ENCODE peak calls at places on chromosomes 13 and 19, in nine cellular contexts. L, Z, A, U, O, Q, F, I and S are unnamed samples.
A peak's percentile ranks its signal among the peaks of the same experiment; 100 is the strongest.

GRCh38 chr13:103898481-103898880 is 832.3 kb upstream of the SLC10A2 start:
- DNase-seq in L (no peak), Z (no peak), A (no peak), U (no peak), O (no peak), Q (no peak), F (no peak), I (no peak), S (no peak)

GRCh38 chr13:24626449-24626848 is 53.8 kb upstream of the ATP12A start:
- DNase-seq in L (no peak), Z (no peak), A (peak; percentile 21), U (peak; percentile 31), O (no peak), Q (no peak), F (no peak), I (no peak), S (no peak)

GRCh38 chr13:40169476-40169875 is 497.0 kb downstream of the FOXO1 start:
- DNase-seq in L (no peak), Z (no peak), A (no peak), U (no peak), O (no peak), Q (no peak), F (no peak), I (no peak), S (no peak)

GRCh38 chr19:11136400-11137101 is 19.0 kb downstream of the SPC24 start:
- DNase-seq in L (no peak), Z (peak; percentile 40), A (no peak), U (no peak), O (no peak), Q (no peak), F (no peak), I (no peak), S (no peak)

GRCh38 chr19:19547674-19548345 is 9.7 kb downstream of the CILP2 start:
- DNase-seq in L (no peak), Z (no peak), A (no peak), U (no peak), O (no peak), Q (no peak), F (no peak), I (no peak), S (no peak)

GRCh38 chr13:33445024-33445423 is 159.5 kb upstream of the STARD13 start:
- DNase-seq in L (no peak), Z (no peak), A (no peak), U (no peak), O (no peak), Q (no peak), F (no peak), I (no peak), S (no peak)

GRCh38 chr19:54684537-54684936 is 21.8 kb downstream of the LILRB4 start:
- DNase-seq in L (peak; percentile 26), Z (peak; percentile 70), A (no peak), U (no peak), O (no peak), Q (no peak), F (no peak), I (no peak), S (no peak)

GRCh38 chr13:52348081-52348480 is 57.9 kb downstream of the THSD1 start:
- DNase-seq in L (peak; percentile 55), Z (peak; percentile 90), A (no peak), U (no peak), O (no peak), Q (no peak), F (no peak), I (peak; percentile 88), S (peak; percentile 71)

GRCh38 chr13:46386996-46387851 is at the start of gene RUBCNL:
- DNase-seq in L (peak; percentile 33), Z (peak; percentile 22), A (no peak), U (peak; percentile 56), O (peak; percentile 20), Q (no peak), F (no peak), I (no peak), S (no peak)

GRCh38 chr19:52904052-52904451 is 6.6 kb upstream of the ZNF320 start:
- DNase-seq in L (no peak), Z (no peak), A (no peak), U (no peak), O (no peak), Q (no peak), F (no peak), I (no peak), S (no peak)

GRCh38 chr19:39171479-39172465 is 25.0 kb upstream of the NCCRP1 start:
- DNase-seq in L (no peak), Z (no peak), A (no peak), U (no peak), O (no peak), Q (no peak), F (no peak), I (no peak), S (no peak)

GRCh38 chr19:7242601-7243258 is 51.5 kb downstream of the INSR start:
- DNase-seq in L (peak; percentile 31), Z (peak; percentile 53), A (no peak), U (no peak), O (no peak), Q (no peak), F (no peak), I (peak; percentile 78), S (peak; percentile 75)

GRCh38 chr13:21402586-21403307 is 56.4 kb downstream of the ZDHHC20 start:
- DNase-seq in L (no peak), Z (peak; percentile 12), A (no peak), U (no peak), O (no peak), Q (no peak), F (no peak), I (no peak), S (no peak)

GRCh38 chr13:108967371-108967770 is 338.0 kb downstream of the MYO16 start:
- DNase-seq in L (no peak), Z (no peak), A (no peak), U (no peak), O (no peak), Q (no peak), F (no peak), I (no peak), S (no peak)

GRCh38 chr13:113551081-113552000 is 33.2 kb upstream of the TFDP1 start:
- DNase-seq in L (no peak), Z (no peak), A (no peak), U (no peak), O (no peak), Q (no peak), F (no peak), I (no peak), S (no peak)

GRCh38 chr19:33225458-33225925 is at the start of gene SLC7A10:
- DNase-seq in L (no peak), Z (no peak), A (no peak), U (no peak), O (no peak), Q (no peak), F (no peak), I (no peak), S (no peak)

GRCh38 chr19:16160445-16160942 is 12.8 kb downstream of the CIB3 start:
- DNase-seq in L (no peak), Z (no peak), A (no peak), U (no peak), O (no peak), Q (no peak), F (no peak), I (no peak), S (no peak)

GRCh38 chr13:20140487-20140886 is 20.4 kb downstream of the GJA3 start:
- DNase-seq in L (no peak), Z (no peak), A (no peak), U (no peak), O (no peak), Q (no peak), F (no peak), I (no peak), S (no peak)

GRCh38 chr13:94660695-94661324 is 51.5 kb downstream of the SOX21 start:
- DNase-seq in L (no peak), Z (peak; percentile 21), A (no peak), U (no peak), O (no peak), Q (no peak), F (peak; percentile 18), I (no peak), S (no peak)

GRCh38 chr13:29749401-29750177 is 100.8 kb downstream of the UBL3 start:
- DNase-seq in L (no peak), Z (peak; percentile 6), A (no peak), U (no peak), O (no peak), Q (no peak), F (no peak), I (no peak), S (no peak)

GRCh38 chr13:95641961-95642621 is 2.4 kb downstream of the DZIP1 start:
- DNase-seq in L (no peak), Z (no peak), A (no peak), U (peak; percentile 21), O (no peak), Q (no peak), F (peak; percentile 45), I (no peak), S (peak; percentile 10)

GRCh38 chr13:93147293-93147645 is 79.3 kb upstream of the GPC6 start:
- DNase-seq in L (no peak), Z (no peak), A (no peak), U (no peak), O (no peak), Q (no peak), F (no peak), I (no peak), S (no peak)

GRCh38 chr13:99982021-99982740 is 597 bp downstream of the ZIC2 start:
- DNase-seq in L (no peak), Z (no peak), A (no peak), U (no peak), O (no peak), Q (no peak), F (peak; percentile 46), I (no peak), S (no peak)

GRCh38 chr19:51983361-51983760 is 3.3 kb downstream of the ZNF350 start:
- DNase-seq in L (no peak), Z (no peak), A (no peak), U (no peak), O (no peak), Q (no peak), F (no peak), I (no peak), S (no peak)

GRCh38 chr19:16330811-16331690 is 6.4 kb downstream of the KLF2 start:
- DNase-seq in L (no peak), Z (no peak), A (no peak), U (no peak), O (peak; percentile 30), Q (no peak), F (no peak), I (no peak), S (no peak)

GRCh38 chr13:44317752-44318550 is 55.7 kb upstream of the SERP2 start:
- DNase-seq in L (no peak), Z (peak; percentile 45), A (no peak), U (no peak), O (no peak), Q (no peak), F (peak; percentile 25), I (no peak), S (peak; percentile 60)

GRCh38 chr13:73687087-73687486 is 447.1 kb downstream of the KLF12 start:
- DNase-seq in L (no peak), Z (no peak), A (no peak), U (no peak), O (no peak), Q (no peak), F (no peak), I (no peak), S (no peak)

GRCh38 chr13:113861433-113862030 is 2.3 kb downstream of the GAS6 start:
- DNase-seq in L (no peak), Z (no peak), A (no peak), U (no peak), O (no peak), Q (no peak), F (no peak), I (no peak), S (no peak)

GRCh38 chr19:35767288-35768081 is 7.9 kb upstream of the ARHGAP33 start:
- DNase-seq in L (no peak), Z (no peak), A (no peak), U (no peak), O (no peak), Q (no peak), F (no peak), I (no peak), S (no peak)

GRCh38 chr19:49216076-49216475 is 58.5 kb downstream of the TRPM4 start:
- DNase-seq in L (no peak), Z (peak; percentile 75), A (no peak), U (no peak), O (no peak), Q (no peak), F (no peak), I (peak; percentile 73), S (peak; percentile 15)